ENCODE peak calls at places on chromosomes 13 and 19, in eight cellular contexts. E is ascending aorta, W is pancreas, N is neuronal stem cell, F is fibroblast of lung, P is IMR-90, S is tibial nerve, X is GM23248. L is an unnamed sample. For H3K9me3, the result is how much of the 10 kb centered on the place peaks cover.

GRCh38 chr19:13537454-13537853 is 31.2 kb upstream of the CACNA1A start:
- DNase-seq in E (no peak), W (no peak), N (no peak), F (no peak), P (no peak), S (no peak), X (no peak), L (no peak)

GRCh38 chr19:10699650-10700335 is 1.4 kb upstream of the QTRT1 start:
- DNase-seq in E (no peak), W (no peak), N (no peak), F (peak), P (peak), S (peak), X (peak), L (peak)

GRCh38 chr19:10379880-10380310 is 477 bp downstream of the TYK2 start:
- DNase-seq in E (no peak), W (no peak), N (no peak), F (no peak), P (no peak), S (no peak), X (peak), L (no peak)

GRCh38 chr13:43663474-43664090 is 123.2 kb downstream of the ENOX1 start:
- DNase-seq in E (no peak), W (no peak), N (no peak), F (peak), P (peak), S (no peak), X (peak), L (no peak)

GRCh38 chr13:45447050-45447661 is 17.6 kb upstream of the COG3 start:
- DNase-seq in E (no peak), W (no peak), N (no peak), F (no peak), P (no peak), S (no peak), X (no peak), L (peak)

GRCh38 chr19:34662919-34663318 is 14.0 kb downstream of the SCGB2B2 start:
- DNase-seq in E (no peak), W (no peak), N (no peak), F (no peak), P (no peak), S (no peak), X (peak), L (no peak)

GRCh38 chr13:20473139-20473538 is 52.5 kb downstream of the CRYL1 start:
- DNase-seq in E (no peak), W (no peak), N (no peak), F (no peak), P (peak), S (no peak), X (no peak), L (no peak)

GRCh38 chr13:37715606-37716015 is 117.0 kb upstream of the POSTN start:
- DNase-seq in E (peak), W (no peak), N (no peak), F (peak), P (peak), S (no peak), X (peak), L (no peak)

GRCh38 chr19:31263317-31263716 is 85.9 kb downstream of the TSHZ3 start:
- DNase-seq in E (no peak), W (no peak), N (no peak), F (no peak), P (no peak), S (no peak), X (no peak), L (no peak)

GRCh38 chr13:66009241-66009640 is 1220.9 kb downstream of the PCDH9 start:
- DNase-seq in E (no peak), W (no peak), N (no peak), F (no peak), P (no peak), S (no peak), X (no peak), L (no peak)

GRCh38 chr13:93776936-93777335 is 550.3 kb downstream of the GPC6 start:
- DNase-seq in E (no peak), W (no peak), N (no peak), F (peak), P (peak), S (no peak), X (peak), L (no peak)

GRCh38 chr13:47291116-47291656 is 394.3 kb upstream of the HTR2A start:
- DNase-seq in E (no peak), W (no peak), N (no peak), F (peak), P (no peak), S (no peak), X (no peak), L (no peak)

GRCh38 chr13:95641961-95642621 is 2.4 kb downstream of the DZIP1 start:
- DNase-seq in E (peak), W (peak), N (peak), F (peak), P (peak), S (no peak), X (peak), L (peak)

GRCh38 chr19:32651729-32652140 is 23.2 kb downstream of the ANKRD27 start:
- DNase-seq in E (no peak), W (no peak), N (peak), F (peak), P (peak), S (no peak), X (no peak), L (peak)

GRCh38 chr19:1183543-1184172 is 9.6 kb upstream of the SBNO2 start:
- DNase-seq in E (no peak), W (no peak), N (no peak), F (peak), P (peak), S (no peak), X (no peak), L (peak)

GRCh38 chr19:10111405-10111811 is at the start of gene P2RY11:
- DNase-seq in E (no peak), W (no peak), N (no peak), F (no peak), P (no peak), S (no peak), X (no peak), L (no peak)

GRCh38 chr13:22726721-22727120 is 454.1 kb upstream of the SGCG start:
- DNase-seq in E (no peak), W (no peak), N (no peak), F (no peak), P (no peak), S (no peak), X (no peak), L (no peak)

GRCh38 chr13:101640797-101641400 is 188.4 kb downstream of the ITGBL1 start:
- DNase-seq in E (no peak), W (no peak), N (no peak), F (peak), P (peak), S (no peak), X (peak), L (no peak)

GRCh38 chr13:31965361-31966066 is 66.1 kb upstream of the FRY start:
- DNase-seq in E (no peak), W (peak), N (no peak), F (peak), P (peak), S (no peak), X (peak), L (no peak)

GRCh38 chr13:19864018-19864338 is 529 bp upstream of the ZMYM5 start:
- DNase-seq in E (peak), W (peak), N (peak), F (peak), P (no peak), S (no peak), X (peak), L (peak)

GRCh38 chr13:49499889-49500660 is 4.3 kb downstream of the PHF11 start:
- DNase-seq in E (no peak), W (no peak), N (no peak), F (peak), P (peak), S (no peak), X (peak), L (no peak)

GRCh38 chr13:30033681-30034447 is 183.4 kb upstream of the UBL3 start:
- DNase-seq in E (no peak), W (no peak), N (no peak), F (peak), P (peak), S (no peak), X (peak), L (no peak)

GRCh38 chr19:11038511-11038910 is 50.8 kb upstream of the LDLR start:
- DNase-seq in E (no peak), W (no peak), N (no peak), F (no peak), P (no peak), S (no peak), X (no peak), L (no peak)

GRCh38 chr19:54248016-54248601 is 5.5 kb upstream of the LILRA6 start:
- DNase-seq in E (no peak), W (peak), N (no peak), F (no peak), P (peak), S (peak), X (peak), L (no peak)

GRCh38 chr13:49099513-49099877 is 120.6 kb upstream of the MLNR start:
- DNase-seq in E (no peak), W (no peak), N (no peak), F (no peak), P (no peak), S (no peak), X (no peak), L (no peak)

DNA sequence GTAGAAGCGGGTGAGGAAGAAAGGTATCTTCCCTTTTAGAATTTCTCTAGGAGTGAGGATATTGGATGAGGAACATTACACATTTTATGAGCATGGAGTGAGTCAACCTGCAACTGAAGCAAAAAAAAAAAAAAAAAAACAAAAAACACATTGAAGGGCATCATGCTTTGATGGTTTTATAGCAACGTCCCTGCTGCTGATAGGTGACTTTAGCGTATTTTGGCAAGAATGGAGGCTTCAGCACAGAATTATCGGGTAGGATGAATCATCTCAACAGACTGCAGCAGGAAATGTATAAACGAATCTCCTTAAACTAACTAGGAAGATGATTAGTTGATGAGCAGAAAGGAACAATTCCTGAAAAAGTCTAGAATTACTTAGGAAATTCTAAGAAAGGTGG is 1359.6 kb upstream of the ATXN8OS start:
- DNase-seq in E (no peak), W (no peak), N (no peak), F (peak), P (no peak), S (no peak), X (no peak), L (no peak)
- H3K9me3 ChIP-seq in E (under half), W (under half), N (under half), F (under half), P (under half), S (under half), X (under half), L (under half)

DNA sequence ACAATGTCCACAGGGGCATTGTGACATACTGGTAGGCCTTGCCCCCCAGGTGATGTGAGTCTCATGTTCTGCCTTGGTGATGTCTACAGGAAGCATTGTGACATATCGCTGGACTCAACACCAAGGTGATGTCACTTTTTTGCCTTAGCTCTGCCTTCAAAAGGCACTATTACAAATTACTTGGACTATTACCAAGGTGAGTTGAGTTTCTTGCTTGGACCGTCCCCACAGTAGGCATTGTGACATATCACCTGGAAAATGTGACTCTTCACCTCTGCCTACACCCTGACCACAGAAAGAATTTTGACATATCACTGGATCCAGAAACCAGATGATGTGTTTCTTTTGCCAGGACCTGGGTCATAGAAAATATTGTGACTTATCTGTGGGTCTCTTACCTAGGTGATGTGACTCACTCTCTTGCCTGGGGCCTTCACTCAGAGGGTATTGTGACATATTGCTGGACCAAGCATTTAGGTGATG is 60.6 kb upstream of the ZNF724 start:
- DNase-seq in E (no peak), W (no peak), N (no peak), F (no peak), P (no peak), S (no peak), X (no peak), L (no peak)
- H3K9me3 ChIP-seq in E (under half), W (under half), N (under half), F (under half), P (under half), S (under half), X (under half), L (under half)

DNA sequence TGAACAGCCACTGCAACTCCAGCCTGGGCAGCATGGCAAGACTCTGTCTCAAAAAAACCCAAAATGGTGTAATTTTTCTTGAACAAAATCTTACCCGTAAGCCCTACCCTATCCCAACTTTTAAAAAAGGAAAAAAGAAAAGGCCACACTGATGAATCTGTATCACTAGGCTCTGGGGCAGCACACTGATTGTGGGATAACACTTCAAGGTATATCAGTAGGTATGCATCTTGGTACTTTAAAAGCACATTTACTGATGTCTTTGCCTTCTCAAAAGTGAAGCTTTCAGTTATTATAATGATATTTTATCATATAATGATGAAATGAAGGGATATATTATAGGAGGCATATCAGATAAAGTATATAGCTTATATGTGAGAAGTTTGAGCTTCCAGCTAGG is 24.3 kb downstream of the ZNF112 start:
- DNase-seq in E (no peak), W (no peak), N (no peak), F (no peak), P (no peak), S (no peak), X (no peak), L (no peak)
- H3K9me3 ChIP-seq in E (half or more), W (under half), N (half or more), F (under half), P (under half), S (half or more), X (under half), L (under half)

GRCh38 chr13:27122036-27122435 is 49.6 kb downstream of the USP12 start:
- DNase-seq in E (no peak), W (no peak), N (no peak), F (no peak), P (no peak), S (no peak), X (no peak), L (no peak)

GRCh38 chr13:27117947-27118346 is 53.7 kb downstream of the USP12 start:
- DNase-seq in E (no peak), W (no peak), N (no peak), F (no peak), P (no peak), S (no peak), X (no peak), L (no peak)

GRCh38 chr13:27118428-27119054 is 53.1 kb downstream of the USP12 start:
- DNase-seq in E (no peak), W (no peak), N (no peak), F (no peak), P (no peak), S (no peak), X (no peak), L (no peak)

GRCh38 chr13:27120811-27121210 is 50.8 kb downstream of the USP12 start:
- DNase-seq in E (no peak), W (no peak), N (no peak), F (peak), P (peak), S (no peak), X (no peak), L (no peak)

GRCh38 chr13:27120011-27120410 is 51.6 kb downstream of the USP12 start:
- DNase-seq in E (no peak), W (no peak), N (no peak), F (peak), P (peak), S (no peak), X (peak), L (no peak)
- H3K9me3 ChIP-seq in E (under half), W (under half), N (under half), F (under half), P (under half), S (under half), X (under half), L (under half)

DNA sequence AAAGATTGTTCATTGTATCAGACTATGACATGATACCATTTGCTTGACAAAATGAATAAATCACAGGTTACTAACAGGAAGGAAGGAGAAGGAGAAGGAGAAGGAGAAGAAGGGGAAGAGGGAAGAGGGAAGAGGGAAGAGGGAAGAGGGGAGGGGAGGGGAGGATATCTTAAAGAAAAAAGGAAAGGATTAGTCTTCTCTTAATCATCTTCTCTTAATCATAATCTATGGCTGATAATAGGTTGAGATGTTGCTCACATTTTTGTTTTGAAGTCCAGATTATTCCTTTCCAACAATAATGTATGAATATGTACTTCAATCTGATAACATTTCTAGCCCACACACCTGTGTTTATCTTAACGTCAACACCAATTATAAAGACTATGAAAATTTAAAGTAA is 25.1 kb downstream of the DIAPH3 start:
- DNase-seq in E (no peak), W (no peak), N (no peak), F (no peak), P (no peak), S (no peak), X (no peak), L (no peak)
- H3K9me3 ChIP-seq in E (under half), W (under half), N (under half), F (under half), P (under half), S (under half), X (under half), L (under half)

GRCh38 chr19:51916167-51916566 is 11.1 kb upstream of the ZNF613 start:
- DNase-seq in E (no peak), W (no peak), N (no peak), F (no peak), P (no peak), S (no peak), X (no peak), L (no peak)

GRCh38 chr19:51919606-51920005 is 7.7 kb upstream of the ZNF613 start:
- DNase-seq in E (no peak), W (no peak), N (no peak), F (no peak), P (no peak), S (no peak), X (no peak), L (no peak)

GRCh38 chr19:51915324-51915867 is 10.6 kb upstream of the ZNF649 start:
- DNase-seq in E (no peak), W (no peak), N (no peak), F (no peak), P (no peak), S (no peak), X (no peak), L (no peak)
- H3K9me3 ChIP-seq in E (half or more), W (under half), N (under half), F (under half), P (under half), S (half or more), X (under half), L (under half)

GRCh38 chr19:3035542-3036118 is 6.5 kb upstream of the TLE2 start:
- DNase-seq in E (peak), W (peak), N (peak), F (peak), P (peak), S (peak), X (peak), L (peak)

GRCh38 chr19:3034845-3035541 is 5.9 kb upstream of the TLE2 start:
- DNase-seq in E (no peak), W (no peak), N (no peak), F (peak), P (peak), S (peak), X (peak), L (no peak)

GRCh38 chr19:3031607-3031867 is 2.5 kb upstream of the TLE2 start:
- DNase-seq in E (no peak), W (no peak), N (no peak), F (no peak), P (no peak), S (no peak), X (no peak), L (no peak)

GRCh38 chr19:3034194-3034844 is 5.2 kb upstream of the TLE2 start:
- DNase-seq in E (no peak), W (no peak), N (no peak), F (peak), P (peak), S (no peak), X (no peak), L (no peak)

DNA sequence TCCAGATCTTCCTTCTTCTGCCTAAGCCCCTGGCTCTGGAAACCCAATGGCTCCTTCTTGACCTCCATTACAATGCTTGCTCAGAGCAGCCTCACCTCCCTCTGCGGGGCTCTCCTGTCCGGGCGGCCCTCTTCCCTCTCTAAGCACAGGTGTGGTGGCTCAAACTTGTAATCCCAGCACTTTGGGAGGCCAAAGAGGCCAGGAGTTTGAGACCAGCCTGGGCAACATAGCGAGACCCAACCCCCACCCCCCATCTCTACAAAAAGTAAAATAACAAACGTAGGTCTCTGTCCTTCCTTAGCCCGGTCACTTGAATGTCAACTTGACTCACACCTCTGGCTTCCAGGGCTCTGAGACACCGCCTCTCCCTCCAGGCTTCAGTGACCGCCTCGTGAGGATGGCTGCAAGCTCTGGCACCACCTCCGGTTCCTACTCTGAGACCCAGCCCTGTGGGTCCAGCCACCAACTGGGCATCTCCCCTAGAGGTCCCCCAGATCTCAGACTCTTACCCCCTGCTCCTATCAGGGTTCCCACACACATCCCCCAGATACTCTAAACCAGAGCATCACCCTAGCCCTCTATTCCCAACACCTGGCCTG is 4.6 kb upstream of the TLE2 start:
- DNase-seq in E (no peak), W (no peak), N (no peak), F (no peak), P (no peak), S (no peak), X (no peak), L (no peak)
- H3K9me3 ChIP-seq in E (under half), W (under half), N (under half), F (under half), P (under half), S (under half), X (under half), L (under half)

DNA sequence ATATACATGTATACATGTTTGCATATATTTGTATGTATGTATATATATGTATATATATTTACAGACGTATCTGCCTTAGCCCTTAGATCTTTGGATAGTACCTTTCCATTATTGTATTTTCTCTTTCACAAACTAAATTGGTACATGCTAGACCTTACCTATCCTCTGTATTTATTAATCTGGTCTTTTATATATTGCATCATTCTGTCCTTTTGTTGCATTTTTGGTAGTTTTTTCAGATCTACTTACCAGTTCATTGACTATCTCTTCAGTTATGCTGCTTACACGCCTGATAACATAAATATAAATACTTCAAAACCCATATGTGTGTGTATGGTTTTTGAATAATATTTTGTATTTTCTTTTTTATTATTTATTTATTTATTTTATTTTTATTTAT is 11.7 kb downstream of the ZNF613 start:
- DNase-seq in E (no peak), W (no peak), N (no peak), F (no peak), P (no peak), S (no peak), X (no peak), L (no peak)
- H3K9me3 ChIP-seq in E (half or more), W (under half), N (half or more), F (under half), P (under half), S (half or more), X (under half), L (under half)